ENCODE peak calls at places on chromosomes 6 and 20, in seven cellular contexts. P is endodermal cell, M is suprapubic skin, L is stomach, B is psoas muscle, C is OCI-LY7, X is fibroblast of lung. H is an unnamed sample. For H3K9me3 and H3K4me1, the result is how much of the 10 kb centered on the place peaks cover.

GRCh38 chr6:77844822-77845221 is 192.0 kb downstream of the MEI4 start:
- DNase-seq in X (no peak), M (no peak), C (no peak), B (no peak), P (no peak), L (no peak), H (no peak)

GRCh38 chr6:27547157-27548075 is 74.5 kb upstream of the ZNF184 start:
- DNase-seq in X (peak), P (peak), C (peak), M (no peak), B (no peak), L (no peak), H (no peak)

GRCh38 chr6:28923318-28924102 is at the start of gene TRIM27:
- DNase-seq in P (peak), M (peak), B (peak), X (peak), L (peak), C (peak), H (peak)

GRCh38 chr6:166640342-166641043 is 13.4 kb upstream of the RPS6KA2 start:
- DNase-seq in L (peak), C (no peak), B (no peak), M (no peak), X (no peak), P (peak), H (peak)

GRCh38 chr6:50087231-50087954 is 37.7 kb upstream of the DEFB112 start:
- DNase-seq in L (no peak), B (no peak), C (no peak), M (no peak), P (no peak), X (peak), H (no peak)

GRCh38 chr6:87754828-87755227 is 52.8 kb upstream of the AKIRIN2 start:
- DNase-seq in L (no peak), C (peak), X (no peak), B (no peak), P (no peak), M (no peak), H (no peak)

GRCh38 chr6:119978274-119978889 is 628.8 kb upstream of the MAN1A1 start:
- DNase-seq in X (peak), C (peak), B (no peak), M (no peak), L (no peak), P (peak), H (no peak)

GRCh38 chr6:139029470-139030210 is 1.1 kb downstream of the ABRACL start:
- DNase-seq in L (peak), B (peak), M (peak), P (peak), X (peak), C (peak), H (peak)

GRCh38 chr20:22070546-22070945 is 365.1 kb downstream of the PAX1 start:
- DNase-seq in X (no peak), L (no peak), P (no peak), B (peak), M (no peak), C (no peak), H (no peak)

GRCh38 chr20:3777726-3778629 is 3.3 kb downstream of the SPEF1 start:
- DNase-seq in B (peak), X (no peak), P (peak), M (no peak), L (peak), C (no peak), H (peak)

GRCh38 chr20:10661261-10661660 is 12.5 kb downstream of the JAG1 start:
- DNase-seq in M (no peak), L (no peak), C (no peak), B (no peak), X (no peak), P (peak), H (no peak)

GRCh38 chr20:40433341-40433861 is 255.6 kb downstream of the MAFB start:
- DNase-seq in B (no peak), M (no peak), X (no peak), C (no peak), P (no peak), L (no peak), H (no peak)

GRCh38 chr6:111291860-111292259 is 191.2 kb downstream of the REV3L start:
- DNase-seq in B (no peak), C (no peak), P (no peak), X (no peak), L (no peak), M (no peak), H (no peak)

GRCh38 chr20:33566781-33567603 is 77.1 kb downstream of the CBFA2T2 start:
- DNase-seq in P (no peak), M (no peak), L (no peak), B (no peak), X (no peak), C (no peak), H (no peak)

GRCh38 chr20:56801991-56802740 is 173.1 kb downstream of the TFAP2C start:
- DNase-seq in P (no peak), X (peak), M (no peak), C (no peak), B (no peak), L (no peak), H (no peak)

GRCh38 chr20:48155231-48155630 is 369.9 kb upstream of the SULF2 start:
- DNase-seq in C (no peak), B (no peak), L (no peak), X (no peak), P (no peak), M (no peak), H (no peak)

GRCh38 chr20:64044484-64045247 is 4.8 kb downstream of the SOX18 start:
- DNase-seq in M (no peak), B (no peak), X (peak), P (peak), C (no peak), L (no peak), H (no peak)

GRCh38 chr6:106746660-106747059 is 117.3 kb downstream of the QRSL1 start:
- DNase-seq in P (no peak), C (no peak), X (peak), L (no peak), B (no peak), M (no peak), H (no peak)

GRCh38 chr20:41245086-41245707 is 72.3 kb downstream of the ZHX3 start:
- DNase-seq in P (peak), B (no peak), M (no peak), L (no peak), C (no peak), X (peak), H (no peak)

GRCh38 chr6:6781877-6782236 is 193.3 kb downstream of the LY86 start:
- DNase-seq in X (no peak), B (no peak), L (no peak), C (no peak), P (no peak), M (no peak), H (no peak)

GRCh38 chr6:162728177-162728571 is 400 bp downstream of the PACRG start:
- DNase-seq in C (no peak), B (no peak), X (peak), L (no peak), P (no peak), M (no peak), H (no peak)

GRCh38 chr6:168124161-168124560 is 45.1 kb upstream of the FRMD1 start:
- DNase-seq in B (no peak), C (no peak), P (peak), L (no peak), X (peak), M (no peak), H (no peak)
- H3K9me3 ChIP-seq in B (under half), C (under half), P (under half), L (under half), X (under half), M (under half), H (under half)

GRCh38 chr20:38339993-38340392 is 6.3 kb upstream of the LBP start:
- DNase-seq in X (no peak), M (no peak), C (no peak), L (no peak), P (no peak), B (no peak), H (no peak)

GRCh38 chr20:38342196-38342595 is 4.1 kb upstream of the LBP start:
- DNase-seq in P (peak), M (no peak), C (no peak), L (no peak), B (no peak), X (no peak), H (no peak)

GRCh38 chr20:38337561-38338140 is 8.6 kb upstream of the LBP start:
- DNase-seq in C (peak), L (no peak), M (no peak), P (peak), X (no peak), B (peak), H (no peak)

GRCh38 chr20:38340693-38341092 is 5.6 kb upstream of the LBP start:
- DNase-seq in C (no peak), X (no peak), B (no peak), P (no peak), L (no peak), M (no peak), H (no peak)

DNA sequence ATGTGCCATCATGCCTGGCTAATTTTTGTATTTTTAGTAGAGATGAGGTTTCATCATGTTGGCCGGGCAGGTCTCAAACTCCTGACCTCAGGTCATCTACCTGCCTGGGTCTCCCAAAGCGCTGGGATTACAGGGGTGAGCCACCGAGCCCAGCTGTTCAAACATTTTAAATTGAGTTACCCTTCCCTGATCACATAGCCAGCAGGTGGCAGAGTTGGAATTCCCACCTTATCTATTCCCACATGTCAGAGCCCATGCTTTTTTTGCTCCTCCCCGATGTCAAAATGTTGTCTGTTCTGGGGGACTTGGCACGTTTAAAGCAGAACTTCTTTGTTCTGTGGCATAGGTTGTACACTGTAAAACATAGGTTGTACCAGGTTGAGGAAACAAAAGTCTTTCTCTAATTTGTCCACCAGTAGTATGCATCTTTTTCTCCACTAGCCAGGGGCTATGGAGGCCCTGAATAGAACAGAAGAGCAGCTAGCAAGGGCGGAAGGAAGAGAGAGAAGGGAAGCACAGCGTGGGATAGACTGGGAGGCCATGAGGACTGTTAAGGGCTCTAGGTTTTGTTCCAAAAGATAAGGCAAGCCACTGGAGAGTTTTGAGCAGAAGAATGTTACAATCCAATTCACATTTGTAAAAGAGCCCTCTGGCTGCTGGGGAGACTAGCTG is 7.3 kb upstream of the LBP start:
- DNase-seq in B (no peak), X (no peak), C (no peak), P (peak), L (no peak), M (no peak), H (no peak)
- TF ChIP-seq CTCF in B (peak), X (peak), C (peak), P (peak), L (no peak), M (no peak), H (peak)

GRCh38 chr6:36740818-36741179 is 43.2 kb downstream of the RAB44 start:
- DNase-seq in L (no peak), X (no peak), B (no peak), M (no peak), P (no peak), C (no peak), H (no peak)

GRCh38 chr6:36739947-36740817 is 42.6 kb downstream of the RAB44 start:
- DNase-seq in M (no peak), P (no peak), C (no peak), X (no peak), L (no peak), B (no peak), H (no peak)

GRCh38 chr6:36737043-36737785 is 39.6 kb downstream of the RAB44 start:
- DNase-seq in B (no peak), X (no peak), C (no peak), P (no peak), M (no peak), L (no peak), H (no peak)

GRCh38 chr6:36735110-36735971 is 37.7 kb downstream of the RAB44 start:
- DNase-seq in C (no peak), L (peak), M (peak), X (peak), P (no peak), B (peak), H (peak)

DNA sequence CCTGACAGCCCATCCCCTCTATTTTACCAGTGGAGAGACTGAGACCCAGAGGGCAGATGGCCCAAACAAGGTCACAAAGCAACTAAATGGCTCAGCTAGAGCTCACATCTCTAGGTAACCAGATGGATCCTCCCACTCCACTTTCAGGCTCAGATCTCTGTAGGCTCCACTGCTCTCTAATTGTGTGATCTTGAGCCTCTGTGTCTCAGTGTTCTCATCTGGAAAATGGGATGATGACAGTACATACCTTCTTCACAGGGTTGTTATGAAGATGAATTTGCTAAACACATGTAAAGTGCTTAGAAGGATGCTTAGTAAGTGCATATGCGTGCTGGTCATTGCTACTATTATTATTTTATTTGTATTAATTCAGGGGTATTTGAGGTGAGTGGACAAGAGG is 40.5 kb downstream of the RAB44 start:
- DNase-seq in B (no peak), L (no peak), X (no peak), P (no peak), M (no peak), C (no peak), H (no peak)
- H3K4me1 ChIP-seq in B (under half), L (under half), X (under half), P (under half), M (under half), C (under half), H (under half)

DNA sequence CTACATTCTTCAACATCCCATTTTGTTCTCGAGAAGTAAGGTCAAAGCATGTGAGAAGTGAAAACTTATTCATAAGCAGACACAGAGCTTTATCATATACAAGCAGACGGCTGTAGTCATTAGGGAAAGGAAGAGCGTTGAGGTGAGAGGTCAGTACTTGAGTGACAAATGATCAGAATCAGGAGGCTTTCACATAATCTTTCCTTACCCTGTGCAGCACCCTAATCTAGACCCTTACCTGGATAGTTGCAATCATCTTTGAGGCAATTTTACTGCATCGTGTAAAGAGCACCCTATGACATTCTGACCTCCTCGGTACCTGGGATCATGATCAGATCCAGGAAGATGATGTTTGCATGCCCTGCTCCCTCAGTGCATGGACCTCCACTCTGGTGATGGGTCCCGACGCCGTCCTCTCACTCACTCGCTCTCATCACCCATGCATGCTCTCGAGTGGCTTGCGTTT is 62.7 kb downstream of the RNF182 start:
- DNase-seq in P (no peak), B (no peak), L (no peak), M (no peak), C (no peak), X (no peak), H (no peak)
- H3K9me3 ChIP-seq in P (under half), B (under half), L (under half), M (under half), C (under half), X (under half), H (under half)

GRCh38 chr20:55500130-55500529 is 505.2 kb downstream of the CBLN4 start:
- DNase-seq in M (no peak), B (no peak), L (no peak), C (no peak), P (no peak), X (no peak), H (no peak)
- TF ChIP-seq CTCF in M (no peak), B (no peak), L (no peak), C (no peak), P (no peak), X (no peak), H (no peak)

GRCh38 chr6:11766589-11767450 is 11.8 kb downstream of the ADTRP start:
- DNase-seq in B (no peak), M (no peak), P (no peak), L (no peak), C (no peak), X (peak), H (no peak)
- H3K4me1 ChIP-seq in B (under half), M (half or more), P (under half), L (half or more), C (under half), X (under half), H (half or more)

DNA sequence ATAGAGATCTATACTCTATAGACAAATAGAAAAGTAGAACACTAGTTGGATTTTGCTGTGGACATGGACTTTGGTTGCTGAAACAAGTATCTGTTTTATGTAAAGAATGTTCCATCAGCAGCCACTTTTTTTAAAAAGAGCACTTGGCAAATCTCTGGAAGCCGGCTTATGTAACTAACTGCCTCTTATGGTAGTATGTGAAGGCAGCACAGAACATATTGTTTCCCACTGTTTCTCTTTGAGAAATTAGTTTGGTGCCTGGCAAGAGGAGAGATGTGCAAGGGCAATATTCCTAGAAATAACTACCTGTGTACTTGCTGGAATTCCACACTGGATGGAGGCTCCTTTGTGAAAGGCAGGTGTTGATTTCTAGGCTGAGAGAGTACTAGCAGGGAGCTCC is 242.3 kb upstream of the PREP start:
- DNase-seq in P (no peak), C (no peak), B (no peak), X (no peak), L (no peak), M (no peak), H (no peak)
- H3K9me3 ChIP-seq in P (under half), C (under half), B (under half), X (under half), L (under half), M (under half), H (under half)

DNA sequence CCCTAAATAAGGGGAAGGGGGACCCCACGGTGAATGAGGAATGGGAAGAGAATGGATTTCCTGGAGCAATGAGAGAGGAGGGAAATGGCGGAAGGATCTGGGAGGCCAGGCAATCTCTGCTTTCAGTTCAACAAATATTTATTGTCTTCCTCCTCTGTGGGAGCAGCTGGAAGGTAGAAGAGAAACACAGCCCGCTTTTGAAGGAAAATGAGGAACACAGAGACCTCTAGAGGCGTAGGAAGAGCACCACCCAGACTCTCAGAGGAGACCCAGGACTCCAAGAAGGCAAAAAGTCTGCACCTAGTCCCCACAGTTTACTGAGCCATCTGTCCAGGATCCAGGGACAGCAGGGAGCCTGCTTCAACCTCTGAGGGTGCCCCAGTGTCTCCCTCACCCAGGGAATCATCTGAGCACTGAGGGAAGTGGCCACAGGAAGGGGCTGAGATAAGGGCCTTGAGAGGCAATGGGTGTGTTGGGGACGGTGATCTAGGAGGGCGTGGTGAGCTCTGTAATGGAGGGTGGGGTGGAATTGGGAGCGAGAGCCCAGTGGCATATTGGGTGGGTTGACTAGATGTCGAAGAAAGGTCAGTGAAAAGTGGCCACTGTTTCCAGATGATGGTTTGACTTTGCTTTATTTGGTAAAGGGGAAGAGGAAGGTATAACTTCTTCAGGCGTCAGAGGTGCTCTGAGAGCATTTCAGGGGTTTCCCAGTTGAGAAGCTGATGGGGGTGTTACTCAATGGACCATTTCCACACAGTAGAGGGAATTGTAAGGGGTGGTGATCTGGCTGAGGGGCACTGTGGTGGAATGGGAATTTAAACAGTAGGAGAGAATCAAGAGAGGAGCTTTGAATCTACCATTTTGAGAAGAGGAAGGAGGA is 610 bp downstream of the PSORS1C1 start:
- DNase-seq in X (peak), B (no peak), M (no peak), C (no peak), L (no peak), P (no peak), H (no peak)
- TF ChIP-seq CTCF in X (peak), B (no peak), M (no peak), C (peak), L (no peak), P (peak), H (peak)

H was measured in lower lobe of right lung.